ENCODE peak calls at places on chromosomes 12 and 14, in seven cellular contexts. H is A549, U is suprapubic skin, B is heart right ventricle, A is SK-N-SH, L is tibial artery, R is ovary. M is an unnamed sample. For H3K4me1, the result is how much of the 10 kb centered on the place peaks cover.

GRCh38 chr14:63406341-63406740 is 87.6 kb upstream of the GPHB5 start:
- DNase-seq in H (no peak), U (no peak), B (no peak), A (no peak), L (no peak), R (no peak), M (no peak)

GRCh38 chr14:79077096-79077495 is 906.9 kb downstream of the NRXN3 start:
- DNase-seq in H (no peak), U (no peak), B (no peak), A (no peak), L (no peak), R (no peak), M (no peak)

GRCh38 chr14:102527255-102528232 is 18.0 kb upstream of the ANKRD9 start:
- DNase-seq in H (peak), U (no peak), B (no peak), A (no peak), L (no peak), R (no peak), M (no peak)

GRCh38 chr14:89304972-89305703 is 111.9 kb downstream of the FOXN3 start:
- DNase-seq in H (no peak), U (no peak), B (peak), A (peak), L (peak), R (peak), M (no peak)

GRCh38 chr12:123397400-123397799 is 13.5 kb downstream of the KMT5A start:
- DNase-seq in H (no peak), U (no peak), B (no peak), A (no peak), L (no peak), R (no peak), M (no peak)

GRCh38 chr14:69299286-69300035 is 39.5 kb downstream of the GALNT16 start:
- DNase-seq in H (no peak), U (peak), B (no peak), A (no peak), L (peak), R (no peak), M (no peak)

GRCh38 chr14:21825147-21825743 is 151.6 kb upstream of the OR4E1 start:
- DNase-seq in H (peak), U (no peak), B (no peak), A (peak), L (no peak), R (no peak), M (no peak)

GRCh38 chr14:96104469-96105057 is 65.4 kb downstream of the C14orf132 start:
- DNase-seq in H (peak), U (peak), B (peak), A (no peak), L (peak), R (peak), M (peak)

GRCh38 chr12:68621092-68622081 is 10.7 kb downstream of the RAP1B start:
- DNase-seq in H (no peak), U (no peak), B (no peak), A (no peak), L (no peak), R (no peak), M (no peak)

GRCh38 chr12:7667025-7667575 is 1.4 kb upstream of the APOBEC1 start:
- DNase-seq in H (peak), U (no peak), B (no peak), A (no peak), L (no peak), R (no peak), M (no peak)

GRCh38 chr12:83179999-83180398 is 493.3 kb downstream of the TMTC2 start:
- DNase-seq in H (no peak), U (no peak), B (no peak), A (no peak), L (no peak), R (no peak), M (no peak)

GRCh38 chr12:102093319-102093718 is 26.6 kb downstream of the NUP37 start:
- DNase-seq in H (no peak), U (no peak), B (no peak), A (no peak), L (no peak), R (no peak), M (no peak)

GRCh38 chr14:101022916-101023435 is 119.5 kb upstream of the RTL1 start:
- DNase-seq in H (no peak), U (peak), B (no peak), A (no peak), L (peak), R (peak), M (no peak)

GRCh38 chr14:32006267-32007110 is 70.6 kb upstream of the ARHGAP5 start:
- DNase-seq in H (peak), U (no peak), B (no peak), A (no peak), L (no peak), R (no peak), M (no peak)
- H3K27ac ChIP-seq in H (peak), U (no peak), B (no peak), A (peak), L (no peak), R (no peak), M (no peak)

DNA sequence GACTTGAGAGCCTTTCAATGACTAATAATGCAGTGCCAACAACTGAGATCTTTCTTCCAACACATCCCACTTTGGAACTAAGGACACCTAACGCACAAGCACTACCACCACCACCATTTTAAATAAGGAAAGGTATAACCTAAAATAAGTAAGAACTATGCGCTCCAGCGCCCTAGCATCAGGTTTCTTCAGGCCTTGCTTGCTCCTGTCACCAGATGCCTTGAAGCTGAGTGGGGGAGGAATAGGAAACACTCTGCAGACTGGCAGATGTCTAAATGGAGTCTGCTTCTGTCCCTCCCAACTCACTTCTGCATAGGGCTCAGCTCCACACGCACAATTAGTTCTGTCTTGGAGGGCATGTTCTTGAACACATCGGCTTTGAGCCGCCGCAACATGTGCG is 15.1 kb downstream of the CHD4 start:
- DNase-seq in H (no peak), U (no peak), B (no peak), A (no peak), L (no peak), R (no peak), M (no peak)
- H3K4me1 ChIP-seq in H (under half), U (under half), B (under half), A (under half), L (under half), R (under half), M (under half)

DNA sequence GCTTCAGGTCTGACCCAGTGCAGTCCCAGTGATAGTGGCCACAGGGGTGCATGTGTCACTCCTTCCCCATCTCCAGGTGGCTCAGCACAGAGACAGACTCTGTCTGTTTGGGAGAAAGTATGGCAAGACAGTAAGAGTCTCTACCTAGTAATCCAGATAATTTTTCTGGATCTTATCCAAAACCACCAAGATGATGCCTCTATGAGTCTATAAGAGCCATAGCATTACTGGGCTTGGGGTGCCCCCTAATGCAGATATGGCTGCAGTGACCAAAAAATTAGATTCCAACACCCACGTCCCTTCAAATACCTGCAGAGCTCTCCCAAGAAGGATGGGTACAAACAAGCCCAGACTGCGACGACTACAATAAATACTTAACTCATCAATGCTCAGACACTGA is 123.8 kb downstream of the GRIP1 start:
- DNase-seq in H (no peak), U (no peak), B (no peak), A (no peak), L (no peak), R (no peak), M (no peak)
- TF ChIP-seq CTCF in H (no peak), U (no peak), B (no peak), A (no peak), L (no peak), R (no peak), M (no peak)

GRCh38 chr14:23060536-23061260 is 3.4 kb upstream of the CDH24 start:
- DNase-seq in H (no peak), U (no peak), B (no peak), A (no peak), L (peak), R (no peak), M (no peak)
- H3K27ac ChIP-seq in H (no peak), U (no peak), B (no peak), A (peak), L (no peak), R (no peak), M (no peak)

DNA sequence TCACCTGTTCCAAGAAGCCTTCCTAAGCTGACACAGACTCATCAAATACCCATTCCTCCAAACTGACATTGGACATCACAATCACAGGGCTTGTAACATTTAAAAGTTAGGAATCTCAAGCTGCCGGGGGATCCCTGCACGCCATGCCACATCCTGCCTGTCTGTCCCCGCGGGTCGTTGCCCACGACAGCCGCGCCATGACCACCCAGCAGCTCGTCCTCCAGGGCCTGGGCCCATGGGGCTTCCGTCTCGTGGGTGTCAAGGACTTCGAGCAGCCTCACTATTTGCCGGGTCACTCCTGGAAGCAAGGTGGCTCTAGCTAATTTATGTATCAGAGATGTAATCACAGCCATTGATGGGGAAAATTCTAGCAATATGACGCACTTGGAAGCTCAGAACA is 66.2 kb downstream of the VCPKMT start:
- DNase-seq in H (no peak), U (no peak), B (no peak), A (no peak), L (no peak), R (no peak), M (no peak)
- H3K4me1 ChIP-seq in H (under half), U (under half), B (under half), A (under half), L (under half), R (under half), M (under half)

DNA sequence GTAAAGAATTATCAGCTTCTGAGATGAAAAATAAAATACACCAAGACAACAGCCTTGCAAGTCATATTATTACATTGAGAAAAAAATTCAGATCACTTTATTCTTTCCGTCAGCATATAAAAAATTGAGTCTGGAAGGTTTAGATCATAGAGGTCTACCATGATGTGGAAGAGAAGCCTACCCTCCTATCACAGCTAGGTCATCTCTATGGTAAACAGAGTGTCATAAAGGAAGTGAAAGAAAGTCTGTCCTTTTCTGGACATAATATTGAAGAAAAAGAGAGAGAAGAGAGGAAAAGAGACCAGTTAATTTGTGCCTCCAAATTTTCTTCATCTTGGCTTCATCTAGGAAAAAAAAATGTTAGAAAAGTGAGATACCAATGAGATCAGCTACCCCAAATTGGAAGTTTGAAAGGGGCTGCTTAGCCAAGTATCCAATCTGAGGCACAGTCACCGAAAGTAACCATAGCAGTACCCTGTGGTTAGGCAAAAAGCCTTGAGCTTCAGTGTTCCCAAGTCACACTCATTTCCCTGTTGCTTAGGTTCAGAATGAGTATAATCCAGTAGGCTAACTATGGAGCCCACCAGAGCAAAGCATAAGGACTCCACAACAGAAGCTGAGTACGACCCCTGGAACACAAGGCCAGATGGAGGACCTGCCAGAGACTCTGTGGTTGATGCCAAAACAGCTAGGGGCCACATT is 38.1 kb downstream of the DUSP6 start:
- DNase-seq in H (no peak), U (no peak), B (no peak), A (no peak), L (no peak), R (no peak), M (no peak)
- TF ChIP-seq CTCF in H (no peak), U (no peak), B (no peak), A (no peak), L (no peak), R (no peak), M (no peak)

GRCh38 chr12:91289881-91290280 is 107.3 kb upstream of the DCN start:
- DNase-seq in H (no peak), U (no peak), B (no peak), A (no peak), L (no peak), R (no peak), M (no peak)
- H3K27ac ChIP-seq in H (no peak), U (no peak), B (no peak), A (no peak), L (no peak), R (no peak), M (no peak)

DNA sequence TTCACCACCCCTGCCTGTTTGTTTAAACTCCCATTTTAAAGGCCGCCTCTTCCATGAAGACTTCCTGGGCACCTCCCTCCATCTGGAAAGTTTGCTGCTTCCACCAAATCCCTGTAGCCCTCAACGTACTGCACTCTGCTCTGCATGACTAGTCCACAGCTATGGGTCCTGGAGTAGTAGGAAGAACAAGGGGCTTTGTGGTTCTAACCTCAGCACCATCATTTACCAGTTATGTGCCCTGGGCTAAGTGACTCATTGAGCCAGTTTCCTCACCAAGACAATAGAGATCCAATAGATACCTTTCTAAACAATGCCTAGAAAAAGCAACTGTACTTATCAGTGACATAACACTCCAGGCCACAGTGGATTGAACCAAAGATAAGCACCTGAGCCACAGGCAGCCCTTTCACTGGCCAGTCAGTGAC is 8.5 kb upstream of the LTBP2 start:
- DNase-seq in H (peak), U (no peak), B (no peak), A (no peak), L (no peak), R (no peak), M (no peak)
- H3K4me1 ChIP-seq in H (half or more), U (half or more), B (under half), A (under half), L (under half), R (under half), M (half or more)

GRCh38 chr12:94640134-94640928 is 10.0 kb downstream of the TMCC3 start:
- DNase-seq in H (no peak), U (no peak), B (no peak), A (no peak), L (no peak), R (no peak), M (no peak)
- TF ChIP-seq CTCF in H (no peak), U (no peak), B (no peak), A (no peak), L (no peak), R (no peak), M (no peak)